ENCODE peak calls at places on chromosomes 16 and 17, in ten cellular contexts. A, J, L, U, M, E, P, Q, D and Z are unnamed samples.
A peak's percentile ranks its signal among the peaks of the same experiment; 100 is the strongest.

GRCh38 chr16:27600386-27600785 is 50.4 kb downstream of the KATNIP start:
- DNase-seq in A (no peak), J (no peak), L (no peak), U (no peak), M (no peak), E (no peak), P (no peak), Q (no peak), D (no peak), Z (no peak)

GRCh38 chr17:82065638-82066303 is at the start of gene DUS1L:
- DNase-seq in A (peak; percentile 47), J (no peak), L (peak; percentile 73), U (peak; percentile 86), M (peak; percentile 65), E (peak; percentile 52), P (peak; percentile 58), Q (peak; percentile 60), D (peak; percentile 91), Z (peak; percentile 58)

GRCh38 chr17:75614556-75615270 is 18.5 kb upstream of the SMIM5 start:
- DNase-seq in A (no peak), J (no peak), L (no peak), U (no peak), M (no peak), E (no peak), P (no peak), Q (no peak), D (no peak), Z (no peak)

GRCh38 chr16:1794908-1795666 is 1.6 kb upstream of the IGFALS start:
- DNase-seq in A (no peak), J (peak; percentile 18), L (no peak), U (no peak), M (no peak), E (no peak), P (no peak), Q (no peak), D (no peak), Z (no peak)

GRCh38 chr17:50129303-50129945 is 536 bp downstream of the SAMD14 start:
- DNase-seq in A (peak; percentile 45), J (no peak), L (no peak), U (peak; percentile 54), M (no peak), E (no peak), P (peak; percentile 29), Q (no peak), D (peak; percentile 52), Z (peak; percentile 63)

GRCh38 chr16:4005281-4005680 is 111.0 kb downstream of the ADCY9 start:
- DNase-seq in A (no peak), J (no peak), L (no peak), U (no peak), M (no peak), E (no peak), P (no peak), Q (no peak), D (no peak), Z (no peak)

GRCh38 chr16:58440094-58440493 is 47.8 kb downstream of the GINS3 start:
- DNase-seq in A (no peak), J (no peak), L (no peak), U (no peak), M (no peak), E (peak; percentile 27), P (no peak), Q (no peak), D (no peak), Z (no peak)

GRCh38 chr17:48103379-48103715 is 2.1 kb upstream of the CBX1 start:
- DNase-seq in A (no peak), J (no peak), L (no peak), U (no peak), M (no peak), E (no peak), P (no peak), Q (no peak), D (no peak), Z (no peak)

GRCh38 chr17:81879121-81879520 is 8.0 kb upstream of the ARHGDIA start:
- DNase-seq in A (no peak), J (no peak), L (no peak), U (no peak), M (no peak), E (no peak), P (no peak), Q (no peak), D (no peak), Z (no peak)

GRCh38 chr17:19610879-19611278 is 37.7 kb upstream of the ALDH3A2 start:
- DNase-seq in A (no peak), J (no peak), L (no peak), U (no peak), M (no peak), E (no peak), P (no peak), Q (no peak), D (no peak), Z (no peak)

GRCh38 chr16:72197556-72197955 is 25.6 kb upstream of the PMFBP1 start:
- DNase-seq in A (no peak), J (no peak), L (no peak), U (no peak), M (no peak), E (no peak), P (no peak), Q (no peak), D (no peak), Z (no peak)

GRCh38 chr17:7885357-7886226 is 3.0 kb upstream of the CHD3 start:
- DNase-seq in A (no peak), J (peak; percentile 73), L (peak; percentile 87), U (peak; percentile 75), M (peak; percentile 18), E (peak; percentile 18), P (peak; percentile 4), Q (peak; percentile 23), D (peak; percentile 28), Z (no peak)

GRCh38 chr16:58047557-58048348 is 22.2 kb downstream of the MMP15 start:
- DNase-seq in A (no peak), J (no peak), L (no peak), U (no peak), M (no peak), E (no peak), P (no peak), Q (no peak), D (no peak), Z (no peak)

GRCh38 chr17:31357831-31358400 is 33.6 kb upstream of the RAB11FIP4 start:
- DNase-seq in A (no peak), J (no peak), L (no peak), U (no peak), M (no peak), E (no peak), P (no peak), Q (no peak), D (no peak), Z (peak; percentile 23)

GRCh38 chr17:36863676-36864075 is 73.6 kb upstream of the LHX1 start:
- DNase-seq in A (no peak), J (no peak), L (no peak), U (no peak), M (no peak), E (no peak), P (no peak), Q (no peak), D (no peak), Z (no peak)

GRCh38 chr16:65136656-65137055 is 14.8 kb upstream of the CDH11 start:
- DNase-seq in A (no peak), J (no peak), L (no peak), U (no peak), M (no peak), E (no peak), P (no peak), Q (no peak), D (no peak), Z (no peak)

GRCh38 chr16:57140866-57141668 is 44.8 kb downstream of the PSME3IP1 start:
- DNase-seq in A (no peak), J (no peak), L (no peak), U (peak; percentile 38), M (no peak), E (no peak), P (no peak), Q (no peak), D (no peak), Z (no peak)

GRCh38 chr17:74604200-74604599 is 12.1 kb upstream of the CD300LD start:
- DNase-seq in A (no peak), J (no peak), L (no peak), U (no peak), M (no peak), E (no peak), P (no peak), Q (no peak), D (no peak), Z (no peak)

GRCh38 chr17:82702161-82702932 is 3.8 kb upstream of the RAB40B start:
- DNase-seq in A (no peak), J (no peak), L (no peak), U (no peak), M (no peak), E (no peak), P (no peak), Q (no peak), D (no peak), Z (peak; percentile 20)

GRCh38 chr17:36900130-36900590 is 37.1 kb upstream of the LHX1 start:
- DNase-seq in A (no peak), J (no peak), L (no peak), U (no peak), M (no peak), E (no peak), P (no peak), Q (no peak), D (no peak), Z (no peak)

GRCh38 chr17:47611372-47612350 is 38.1 kb upstream of the KPNB1 start:
- DNase-seq in A (no peak), J (no peak), L (no peak), U (no peak), M (no peak), E (no peak), P (no peak), Q (no peak), D (no peak), Z (peak; percentile 59)

GRCh38 chr17:58007781-58008706 is 998 bp upstream of the SRSF1 start:
- DNase-seq in A (peak; percentile 31), J (no peak), L (no peak), U (no peak), M (no peak), E (no peak), P (no peak), Q (no peak), D (no peak), Z (no peak)

GRCh38 chr17:8994319-8994718 is 27.0 kb upstream of the NTN1 start:
- DNase-seq in A (peak; percentile 15), J (peak; percentile 77), L (peak; percentile 83), U (peak; percentile 80), M (peak; percentile 28), E (peak; percentile 42), P (peak; percentile 14), Q (peak; percentile 64), D (peak; percentile 63), Z (peak; percentile 45)

GRCh38 chr17:6815775-6816174 is 15.8 kb downstream of the TEKT1 start:
- DNase-seq in A (no peak), J (no peak), L (no peak), U (no peak), M (no peak), E (no peak), P (no peak), Q (no peak), D (no peak), Z (no peak)

GRCh38 chr16:55737318-55737717 is 81.5 kb downstream of the SLC6A2 start:
- DNase-seq in A (no peak), J (no peak), L (no peak), U (no peak), M (no peak), E (no peak), P (no peak), Q (no peak), D (no peak), Z (no peak)

GRCh38 chr16:69618307-69618706 is 52.5 kb downstream of the NFAT5 start:
- DNase-seq in A (no peak), J (no peak), L (no peak), U (no peak), M (no peak), E (peak; percentile 40), P (no peak), Q (no peak), D (peak; percentile 13), Z (peak; percentile 18)

GRCh38 chr17:45104907-45105624 is 27.2 kb downstream of the PLCD3 start:
- DNase-seq in A (no peak), J (no peak), L (no peak), U (no peak), M (no peak), E (no peak), P (no peak), Q (no peak), D (no peak), Z (no peak)

GRCh38 chr16:922051-922450 is 48.7 kb downstream of the LMF1 start:
- DNase-seq in A (no peak), J (no peak), L (no peak), U (no peak), M (no peak), E (no peak), P (no peak), Q (no peak), D (no peak), Z (no peak)